ENCODE peak calls at places on chromosome 19, in nine cellular contexts. U, V, Z, K, M, C, S, E and B are unnamed samples.
A peak's percentile ranks its signal among the peaks of the same experiment; 100 is the strongest.

GRCh38 chr19:13526552-13526951 is 20.3 kb upstream of the CACNA1A start:
- DNase-seq in M (no peak), U (no peak), V (peak; percentile 18), E (no peak), K (no peak), S (peak; percentile 28), C (no peak), Z (peak; percentile 51), B (no peak)

GRCh38 chr19:731000-731399 is 19.9 kb upstream of the MISP start:
- DNase-seq in E (no peak), U (no peak), Z (no peak), M (no peak), K (no peak), C (no peak), V (no peak), S (no peak), B (no peak)

GRCh38 chr19:23470873-23471555 is 75.7 kb upstream of the ZNF91 start:
- DNase-seq in S (no peak), M (no peak), E (no peak), V (no peak), U (no peak), K (no peak), Z (no peak), C (no peak), B (peak; percentile 39)

GRCh38 chr19:3213159-3213558 is 11.3 kb upstream of the CELF5 start:
- DNase-seq in U (no peak), C (no peak), K (no peak), Z (no peak), V (no peak), M (no peak), E (no peak), S (no peak), B (no peak)

GRCh38 chr19:58382997-58383603 is 2.3 kb upstream of the ZNF837 start:
- DNase-seq in C (peak; percentile 30), K (no peak), U (no peak), Z (no peak), S (no peak), M (no peak), V (no peak), E (no peak), B (no peak)

GRCh38 chr19:38862321-38863059 is 12.7 kb upstream of the HNRNPL start:
- DNase-seq in E (peak; percentile 45), Z (peak; percentile 64), C (no peak), U (peak; percentile 53), K (no peak), M (peak; percentile 45), V (no peak), S (no peak), B (peak; percentile 48)

GRCh38 chr19:17522988-17523872 is 11.8 kb downstream of the PGLS start:
- DNase-seq in M (peak; percentile 50), C (peak; percentile 85), K (no peak), S (no peak), E (no peak), U (no peak), V (no peak), Z (no peak), B (peak; percentile 62)

GRCh38 chr19:10289167-10289835 is 451 bp upstream of the ICAM5 start:
- DNase-seq in M (no peak), V (peak; percentile 54), S (peak; percentile 77), Z (peak; percentile 45), E (peak; percentile 33), C (peak; percentile 83), U (peak; percentile 76), K (no peak), B (peak; percentile 68)

GRCh38 chr19:35975608-35976214 is 19.3 kb upstream of the SDHAF1 start:
- DNase-seq in K (peak; percentile 16), M (no peak), V (peak; percentile 26), U (no peak), C (no peak), E (peak; percentile 21), S (peak; percentile 82), Z (peak; percentile 18), B (no peak)

GRCh38 chr19:47711652-47712239 is 1.5 kb upstream of the EHD2 start:
- DNase-seq in K (no peak), Z (no peak), S (no peak), U (no peak), E (no peak), V (no peak), C (no peak), M (no peak), B (no peak)

GRCh38 chr19:48303866-48304265 is 21.5 kb upstream of the EMP3 start:
- DNase-seq in M (no peak), K (no peak), S (no peak), V (no peak), C (no peak), U (no peak), Z (no peak), E (no peak), B (no peak)

DNA sequence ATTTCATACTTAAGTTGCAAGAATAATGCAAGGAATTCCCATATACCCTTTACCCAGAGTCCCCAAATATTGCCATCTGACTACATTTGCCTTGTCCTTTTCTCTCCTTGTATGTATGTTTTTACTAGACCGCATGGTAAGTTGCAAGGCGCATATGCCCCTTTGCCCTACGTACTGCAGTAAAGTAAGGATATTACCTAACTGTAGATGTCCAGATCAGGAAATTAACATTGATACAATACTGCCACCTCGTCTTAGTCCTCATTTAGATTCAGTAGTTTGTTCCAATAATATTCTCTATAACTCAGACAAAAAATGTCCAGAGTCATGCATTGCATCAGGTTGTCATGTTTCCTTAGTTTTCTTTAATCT is 9.3 kb downstream of the SAFB start:
- DNase-seq in K (no peak), U (no peak), C (no peak), M (no peak), V (no peak), E (no peak), Z (no peak), S (no peak), B (no peak)
- H3K4me1 ChIP-seq in K (peaks cover 6% of the 10 kb centered on the region), U (no peaks in the 10 kb centered on the region), C (peaks cover 82% of the 10 kb centered on the region), M (peaks cover 33% of the 10 kb centered on the region), V (peaks cover 13% of the 10 kb centered on the region), E (peaks cover 10% of the 10 kb centered on the region), Z (no peaks in the 10 kb centered on the region), S (no peaks in the 10 kb centered on the region), B (peaks cover 30% of the 10 kb centered on the region)

GRCh38 chr19:19033426-19034203 is at the start of the genes ARMC6 and SUGP2:
- DNase-seq in E (peak; percentile 86), U (peak; percentile 69), Z (peak; percentile 92), K (peak; percentile 60), C (peak; percentile 90), V (peak; percentile 84), S (peak; percentile 93), M (peak; percentile 83), B (peak; percentile 92)
- TF ChIP-seq CTCF in E (no peak), U (no peak), Z (no peak), K (no peak), C (peak; percentile 20), V (no peak), S (no peak), M (peak; percentile 18), B (no peak)

DNA sequence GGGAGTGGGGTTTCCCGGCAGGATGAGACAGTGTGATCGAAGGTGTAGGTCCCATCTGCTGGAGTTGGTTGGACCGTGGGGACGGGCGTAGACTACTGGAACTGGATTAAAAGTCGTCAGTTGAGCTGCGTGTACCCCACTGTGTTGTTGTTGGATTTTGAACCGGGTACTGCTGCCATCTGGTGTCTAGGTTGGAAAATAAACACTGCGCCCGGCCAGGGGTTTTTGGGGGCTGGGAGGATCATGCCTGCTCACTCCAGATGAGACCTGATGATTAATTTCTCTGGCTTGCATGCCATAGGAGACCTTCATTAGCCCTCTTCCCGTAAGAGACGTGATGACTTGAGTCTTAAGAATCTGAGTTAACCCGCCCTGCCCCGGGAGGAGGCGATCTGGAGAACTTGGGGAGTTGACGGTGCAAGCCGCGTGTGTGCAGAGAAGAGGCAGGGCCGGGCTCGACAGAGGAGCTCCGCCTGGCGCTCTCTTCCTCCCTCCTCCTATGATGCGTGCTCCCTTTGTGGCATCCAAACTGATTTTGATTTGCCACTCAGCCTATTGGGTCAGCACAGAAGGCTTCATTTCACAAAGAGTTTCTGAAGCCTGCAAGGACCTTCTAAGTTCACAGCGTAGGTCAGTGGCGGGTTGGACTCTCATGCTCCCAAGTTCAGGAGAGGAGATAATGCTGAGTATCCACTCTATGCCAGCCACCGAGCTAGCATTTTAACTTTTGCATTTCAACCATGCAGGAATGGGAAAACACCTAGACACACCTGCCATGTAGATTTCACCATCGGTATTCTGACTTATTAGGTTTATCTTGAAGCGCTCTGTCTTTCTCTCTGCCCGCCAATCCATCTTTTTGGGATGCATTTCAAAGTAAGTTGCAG is 2.7 kb downstream of the UHRF1 start:
- DNase-seq in C (peak; percentile 60), M (peak; percentile 40), K (peak; percentile 100), V (peak; percentile 100), Z (peak; percentile 99), U (peak; percentile 97), S (peak; percentile 57), E (peak; percentile 100), B (peak; percentile 77)
- H3K4me1 ChIP-seq in C (peaks cover 31% of the 10 kb centered on the region), M (peaks cover 20% of the 10 kb centered on the region), K (peaks cover 58% of the 10 kb centered on the region), V (peaks cover 38% of the 10 kb centered on the region), Z (peaks cover 59% of the 10 kb centered on the region), U (peaks cover 49% of the 10 kb centered on the region), S (peaks cover 3% of the 10 kb centered on the region), E (peaks cover 28% of the 10 kb centered on the region), B (peaks cover 23% of the 10 kb centered on the region)

DNA sequence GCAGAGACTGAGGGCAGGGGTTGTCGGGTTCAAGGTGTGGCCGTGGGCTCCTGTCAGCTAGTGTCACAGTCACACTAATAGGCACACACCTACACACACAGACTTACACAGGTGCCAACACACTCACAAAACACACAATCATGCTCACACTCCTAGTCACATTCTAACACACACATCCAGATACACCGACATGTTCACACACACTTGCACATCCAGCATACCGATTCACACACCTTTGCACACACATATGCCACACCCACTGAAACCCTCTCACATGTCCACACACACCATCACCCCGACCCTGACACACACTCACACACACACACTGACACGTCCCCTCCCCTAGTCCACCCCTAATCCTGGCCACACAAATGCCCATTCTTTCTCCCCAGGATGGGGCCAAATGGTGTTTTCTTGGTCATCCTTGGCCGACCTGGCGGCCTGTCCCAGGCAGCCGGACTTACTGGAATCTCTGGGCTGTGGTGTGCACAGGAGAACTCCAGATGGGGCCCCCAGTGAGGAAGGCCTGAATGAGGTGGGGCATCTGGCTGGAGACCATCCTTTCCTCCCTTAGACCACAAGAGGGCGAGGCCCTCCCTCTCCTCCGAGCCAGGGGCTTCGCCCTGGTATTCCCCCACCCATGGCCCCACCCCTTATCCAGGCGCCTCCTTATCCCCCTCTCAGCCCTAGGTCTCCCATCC is 19.1 kb upstream of the PNMA8B start:
- DNase-seq in Z (no peak), K (no peak), C (no peak), S (no peak), M (no peak), E (no peak), U (no peak), V (no peak), B (no peak)
- TF ChIP-seq CTCF in Z (no peak), K (no peak), C (no peak), S (no peak), M (no peak), E (no peak), U (no peak), V (no peak), B (no peak)

DNA sequence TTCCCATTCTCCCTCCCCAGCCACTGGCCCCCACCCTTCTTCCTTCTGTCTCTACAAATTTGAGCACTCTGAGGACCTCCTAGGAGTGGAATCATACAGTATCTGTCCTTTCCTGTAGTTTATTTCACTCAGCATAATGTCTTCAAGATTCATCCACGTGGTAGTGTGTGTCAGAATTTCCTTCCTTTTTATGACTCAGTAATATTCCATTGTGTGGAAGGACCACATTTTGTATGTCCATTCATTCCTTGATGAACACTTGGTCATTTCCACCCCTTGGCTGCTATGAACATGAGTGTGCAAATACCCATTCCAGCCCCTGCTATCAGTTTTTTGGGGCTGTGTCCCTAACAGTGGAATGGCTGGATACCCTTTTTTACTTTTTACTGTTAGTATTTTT is 9.8 kb downstream of the KLF2 start:
- DNase-seq in V (no peak), M (no peak), Z (no peak), C (no peak), S (no peak), K (no peak), E (no peak), U (no peak), B (no peak)
- H3K4me1 ChIP-seq in V (peaks cover 18% of the 10 kb centered on the region), M (peaks cover 21% of the 10 kb centered on the region), Z (peaks cover 30% of the 10 kb centered on the region), C (peaks cover 28% of the 10 kb centered on the region), S (peaks cover 9% of the 10 kb centered on the region), K (peaks cover 28% of the 10 kb centered on the region), E (peaks cover 19% of the 10 kb centered on the region), U (peaks cover 34% of the 10 kb centered on the region), B (no peaks in the 10 kb centered on the region)